ENCODE peak calls at places on chromosomes 4 and X, in four cellular contexts. D is SK-N-MC, Y is pancreas, U is right cardiac atrium. F is an unnamed sample.

GRCh38 chr4:180281726-180282125 is 1961.5 kb upstream of the TENM3 start:
- DNase-seq in D (no peak), Y (no peak), U (no peak), F (no peak)

GRCh38 chr4:14254252-14254651 is 626.7 kb upstream of the BOD1L1 start:
- DNase-seq in D (no peak), Y (peak), U (peak), F (peak)

GRCh38 chrX:68571292-68572256 is 72.7 kb downstream of the YIPF6 start:
- DNase-seq in D (no peak), Y (no peak), U (no peak), F (no peak)

GRCh38 chr4:84931274-84931673 is 35.2 kb downstream of the WDFY3 start:
- DNase-seq in D (no peak), Y (no peak), U (no peak), F (no peak)

GRCh38 chr4:22635692-22636091 is 57.0 kb upstream of the GBA3 start:
- DNase-seq in D (no peak), Y (no peak), U (no peak), F (no peak)

GRCh38 chr4:39169426-39169825 is 12.9 kb upstream of the WDR19 start:
- DNase-seq in D (no peak), Y (no peak), U (no peak), F (no peak)

GRCh38 chr4:91812319-91812718 is 491.4 kb upstream of the GRID2 start:
- DNase-seq in D (no peak), Y (no peak), U (no peak), F (no peak)

GRCh38 chrX:41692162-41692749 is 3.5 kb downstream of the GPR34 start:
- DNase-seq in D (peak), Y (no peak), U (no peak), F (no peak)

GRCh38 chr4:87734936-87735335 is 64.4 kb upstream of the IBSP start:
- DNase-seq in D (no peak), Y (no peak), U (no peak), F (no peak)

GRCh38 chr4:83490876-83491450 is 6.1 kb upstream of the ABRAXAS1 start:
- DNase-seq in D (no peak), Y (no peak), U (no peak), F (no peak)

GRCh38 chr4:150140774-150141400 is 62.6 kb downstream of the DCLK2 start:
- DNase-seq in D (no peak), Y (no peak), U (no peak), F (no peak)

GRCh38 chr4:143225167-143225566 is 40.5 kb downstream of the USP38 start:
- DNase-seq in D (no peak), Y (no peak), U (no peak), F (no peak)

GRCh38 chr4:137981277-137981676 is 260.9 kb downstream of the SLC7A11 start:
- DNase-seq in D (no peak), Y (no peak), U (no peak), F (no peak)

GRCh38 chrX:133909888-133910287 is 75.5 kb downstream of the GPC3 start:
- DNase-seq in D (no peak), Y (no peak), U (no peak), F (no peak)

GRCh38 chrX:149630681-149631292 is 805 bp downstream of the TMEM185A start:
- DNase-seq in D (no peak), Y (no peak), U (no peak), F (no peak)

GRCh38 chr4:73468170-73468569 is 13.4 kb upstream of the AFM start:
- DNase-seq in D (no peak), Y (no peak), U (no peak), F (no peak)

GRCh38 chr4:55001538-55001937 is 123.9 kb downstream of the KDR start:
- DNase-seq in D (no peak), Y (no peak), U (no peak), F (no peak)

GRCh38 chrX:100994352-100995281 is 25.1 kb downstream of the ARL13A start:
- DNase-seq in D (no peak), Y (no peak), U (no peak), F (no peak)

GRCh38 chrX:70421618-70422017 is 1.5 kb upstream of the GDPD2 start:
- DNase-seq in D (no peak), Y (no peak), U (no peak), F (no peak)

GRCh38 chrX:17285983-17286382 is 89.0 kb upstream of the NHS start:
- DNase-seq in D (no peak), Y (no peak), U (no peak), F (no peak)

GRCh38 chr4:175215657-175216056 is 297.5 kb downstream of the ADAM29 start:
- DNase-seq in D (no peak), Y (no peak), U (no peak), F (no peak)

GRCh38 chr4:139416073-139416673 is 37.7 kb upstream of the RAB33B start:
- DNase-seq in D (peak), Y (no peak), U (no peak), F (no peak)

GRCh38 chr4:127304356-127304755 is 328.4 kb upstream of the INTU start:
- DNase-seq in D (no peak), Y (no peak), U (no peak), F (no peak)

GRCh38 chrX:144730486-144730885 is 516.8 kb upstream of the SPANXN1 start:
- DNase-seq in D (no peak), Y (no peak), U (no peak), F (no peak)

GRCh38 chrX:115183980-115184379 is 5.2 kb upstream of the RBMXL3 start:
- DNase-seq in D (no peak), Y (no peak), U (no peak), F (no peak)

GRCh38 chr4:43357252-43357974 is 464.9 kb downstream of the GRXCR1 start:
- DNase-seq in D (no peak), Y (no peak), U (no peak), F (no peak)

GRCh38 chrX:129957241-129958099 is 25.0 kb upstream of the BCORL1 start:
- DNase-seq in D (no peak), Y (peak), U (peak), F (peak)

GRCh38 chr4:119872344-119873031 is 194.2 kb downstream of the MAD2L1 start:
- DNase-seq in D (no peak), Y (no peak), U (no peak), F (no peak)

DNA sequence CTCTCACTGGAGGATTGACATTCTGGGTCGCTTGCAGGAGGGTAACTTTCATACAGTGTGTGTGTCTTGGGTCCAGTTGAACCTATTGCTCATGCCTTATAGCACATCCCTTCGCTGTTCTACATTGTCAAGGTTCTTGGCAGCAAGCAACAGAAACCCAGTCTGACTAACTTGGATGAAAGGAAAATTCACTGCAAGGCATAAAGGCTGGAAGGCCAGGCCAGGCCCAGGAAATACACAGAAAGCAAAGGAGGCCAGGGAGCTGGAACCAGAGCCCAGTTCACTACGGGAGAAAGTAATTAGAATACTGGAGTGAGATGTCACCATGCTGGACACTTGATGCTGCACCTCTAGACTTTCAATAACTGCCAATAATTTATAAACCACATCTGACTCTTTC is 353.8 kb upstream of the GATB start:
- DNase-seq in D (no peak), Y (no peak), U (no peak), F (no peak)
- H3K27ac ChIP-seq in D (no peak), Y (no peak), U (no peak), F (no peak)

GRCh38 chr4:76831475-76832390 is 66.2 kb downstream of the SOWAHB start:
- DNase-seq in D (no peak), Y (no peak), U (no peak), F (no peak)
- H3K4me3 ChIP-seq in D (no peak), Y (peak), U (no peak), F (no peak)

GRCh38 chr4:111780965-111781364 is 364.3 kb upstream of the FAM241A start:
- DNase-seq in D (no peak), Y (no peak), U (no peak), F (no peak)

GRCh38 chr4:111776546-111776945 is 368.7 kb upstream of the FAM241A start:
- DNase-seq in D (no peak), Y (no peak), U (no peak), F (no peak)

GRCh38 chr4:111781611-111782010 is 363.6 kb upstream of the FAM241A start:
- DNase-seq in D (no peak), Y (no peak), U (no peak), F (no peak)

GRCh38 chr4:111775908-111776307 is 369.3 kb upstream of the FAM241A start:
- DNase-seq in D (no peak), Y (no peak), U (no peak), F (no peak)

DNA sequence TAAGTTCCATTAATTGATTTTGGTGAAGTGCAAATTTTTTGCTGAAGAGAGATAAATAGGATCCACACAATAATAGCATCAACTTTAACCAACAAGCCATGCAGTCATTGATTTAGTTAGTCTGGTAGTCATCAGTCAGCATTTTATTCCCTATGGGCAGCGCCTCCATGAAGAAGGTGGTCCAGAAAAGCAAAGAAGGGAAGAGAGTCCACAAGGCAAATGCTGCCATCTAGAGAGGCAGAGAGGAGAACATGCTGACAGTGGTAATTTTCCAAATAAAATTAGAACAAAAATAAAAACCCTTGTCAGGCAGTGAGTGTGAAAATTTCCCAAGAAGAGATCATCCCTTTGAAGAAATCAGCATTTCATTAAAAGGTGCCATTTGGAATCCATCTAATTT is 366.7 kb upstream of the FAM241A start:
- DNase-seq in D (no peak), Y (no peak), U (no peak), F (no peak)
- H3K27ac ChIP-seq in D (no peak), Y (no peak), U (no peak), F (no peak)

GRCh38 chr4:128454281-128455075 is 166.9 kb upstream of the PGRMC2 start:
- DNase-seq in D (peak), Y (peak), U (peak), F (peak)
- H3K4me3 ChIP-seq in D (no peak), Y (no peak), U (no peak), F (no peak)

F was measured in heart left ventricle.